ENCODE peak calls at places on chromosomes 12 and 14, in nine cellular contexts. W, P, T, Z, I, C, V, F and Y are unnamed samples. For H3K27me3, the result is how much of the 10 kb centered on the place peaks cover.

GRCh38 chr12:110957652-110958051 is 37.3 kb upstream of the MYL2 start:
- DNase-seq in V (no peak), P (no peak), F (peak), I (no peak), T (no peak), Z (no peak), W (no peak), C (no peak), Y (peak)

GRCh38 chr12:44127966-44128365 is 292.1 kb downstream of the TMEM117 start:
- DNase-seq in T (no peak), I (no peak), Z (no peak), C (no peak), F (no peak), W (no peak), V (no peak), P (no peak), Y (no peak)

GRCh38 chr14:96735509-96735908 is 61.7 kb upstream of the VRK1 start:
- DNase-seq in V (no peak), Z (no peak), I (no peak), W (no peak), T (no peak), C (no peak), F (no peak), P (no peak), Y (no peak)

GRCh38 chr12:62190921-62191746 is 69.1 kb upstream of the USP15 start:
- DNase-seq in T (no peak), V (no peak), I (peak), Z (no peak), P (no peak), C (no peak), W (no peak), F (no peak), Y (peak)

GRCh38 chr14:64812412-64812811 is 67.3 kb downstream of the SPTB start:
- DNase-seq in I (peak), W (no peak), Z (no peak), P (peak), V (no peak), C (no peak), F (peak), T (peak), Y (no peak)

GRCh38 chr12:68865399-68866154 is 57.6 kb downstream of the MDM2 start:
- DNase-seq in I (no peak), V (no peak), F (peak), Z (no peak), P (no peak), C (no peak), T (no peak), W (no peak), Y (no peak)

GRCh38 chr12:77374687-77375086 is 309.3 kb upstream of the E2F7 start:
- DNase-seq in P (no peak), W (no peak), C (no peak), I (no peak), T (no peak), Z (no peak), F (no peak), V (no peak), Y (no peak)

GRCh38 chr14:61585598-61586538 is 109.4 kb upstream of the HIF1A start:
- DNase-seq in T (no peak), P (peak), F (no peak), C (no peak), Z (peak), I (peak), W (peak), V (peak), Y (peak)

GRCh38 chr12:6532927-6533652 is 1.2 kb upstream of the GAPDH start:
- DNase-seq in F (peak), P (peak), T (no peak), V (peak), C (no peak), I (peak), W (no peak), Z (peak), Y (peak)

GRCh38 chr12:26571539-26571938 is 261.5 kb downstream of the ITPR2 start:
- DNase-seq in F (no peak), W (no peak), I (peak), Z (no peak), T (no peak), V (no peak), P (no peak), C (no peak), Y (no peak)

DNA sequence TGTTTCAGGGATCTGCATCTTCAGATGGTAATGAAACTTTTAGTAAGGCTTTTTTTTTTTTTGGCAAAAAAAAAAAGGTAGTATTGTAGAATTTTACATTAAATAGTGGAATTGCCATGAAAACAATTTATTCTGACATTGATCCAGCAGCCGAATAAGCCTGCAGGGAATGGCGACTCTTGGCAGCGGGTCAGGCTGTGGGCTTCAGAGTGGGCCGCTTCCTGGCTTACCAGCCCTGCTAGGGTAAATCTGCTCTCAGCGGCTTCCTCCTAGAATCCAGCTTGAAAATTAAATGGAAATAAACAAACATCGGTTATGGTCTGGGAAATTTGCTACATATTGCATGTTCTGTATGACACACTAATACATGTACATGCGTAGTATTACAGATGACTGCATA is 34.8 kb downstream of the SFSWAP start:
- DNase-seq in C (no peak), I (no peak), W (no peak), Z (no peak), T (no peak), V (no peak), P (no peak), F (no peak), Y (no peak)
- H3K27me3 ChIP-seq in C (under half), I (under half), W (under half), Z (under half), T (under half), V (under half), P (under half), F (under half), Y (under half)

GRCh38 chr12:48008349-48008748 is 4.1 kb upstream of the COL2A1 start:
- DNase-seq in W (no peak), Z (no peak), F (no peak), P (no peak), T (no peak), V (no peak), I (no peak), C (no peak), Y (no peak)
- H3K27me3 ChIP-seq in W (under half), Z (under half), F (half or more), P (under half), T (under half), V (half or more), I (under half), C (under half), Y (under half)

DNA sequence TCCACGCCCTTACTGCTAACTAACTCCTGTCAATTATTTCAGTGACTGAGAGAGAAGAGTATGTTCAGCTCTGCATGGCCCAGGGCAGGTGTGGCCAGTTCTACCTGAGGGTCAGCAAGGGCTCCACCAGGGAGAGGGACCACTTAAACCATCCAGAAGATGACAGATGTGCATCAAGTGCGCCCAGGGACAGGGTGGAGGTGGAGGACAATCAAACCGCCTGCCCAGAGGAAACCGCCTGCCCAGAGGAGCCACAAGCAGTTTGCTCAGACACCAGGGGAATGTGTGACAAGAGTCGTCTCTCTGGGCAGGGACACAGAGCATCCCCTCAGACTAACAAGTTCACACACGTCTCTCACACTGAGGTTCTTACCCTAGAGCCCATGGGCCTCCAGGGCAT is 14.5 kb downstream of the DPF3 start:
- DNase-seq in P (no peak), F (no peak), Z (no peak), C (no peak), T (no peak), V (no peak), W (no peak), I (no peak), Y (no peak)
- H3K27me3 ChIP-seq in P (under half), F (under half), Z (under half), C (under half), T (under half), V (under half), W (under half), I (under half), Y (under half)

GRCh38 chr12:64821116-64821630 is 3.3 kb upstream of the TBC1D30 start:
- DNase-seq in C (no peak), V (no peak), F (no peak), Z (no peak), I (no peak), T (no peak), W (no peak), P (no peak), Y (no peak)
- H3K27me3 ChIP-seq in C (under half), V (under half), F (under half), Z (under half), I (under half), T (under half), W (under half), P (under half), Y (under half)

DNA sequence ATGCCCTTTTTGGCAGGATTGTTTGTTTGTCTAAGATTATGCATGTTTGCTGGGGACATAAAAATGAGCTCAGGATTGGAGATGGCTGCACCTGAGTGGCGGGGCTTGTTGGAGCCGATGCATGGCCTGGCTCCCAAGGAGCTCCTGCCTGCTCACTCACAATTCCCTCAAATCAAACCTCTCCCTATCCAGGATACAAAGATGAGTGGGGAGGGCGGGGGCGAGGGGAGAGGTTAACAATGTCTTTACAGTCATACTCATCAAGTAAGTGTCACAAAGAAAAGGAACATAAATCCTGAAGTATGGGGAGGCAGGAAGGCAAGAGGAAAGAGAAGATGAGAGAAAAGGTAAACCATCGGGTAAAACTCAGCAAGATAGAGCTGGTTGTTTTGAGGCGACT is 104.0 kb upstream of the COCH start:
- DNase-seq in C (no peak), I (no peak), W (no peak), T (no peak), V (no peak), F (no peak), Z (no peak), P (no peak), Y (no peak)
- H3K27me3 ChIP-seq in C (under half), I (under half), W (under half), T (under half), V (under half), F (under half), Z (half or more), P (under half), Y (under half)

GRCh38 chr14:74608959-74609611 is 3.0 kb downstream of the LTBP2 start:
- DNase-seq in P (peak), I (peak), T (peak), F (peak), C (peak), Z (peak), W (peak), V (peak), Y (peak)
- H3K27me3 ChIP-seq in P (under half), I (under half), T (under half), F (under half), C (under half), Z (under half), W (under half), V (under half), Y (under half)

GRCh38 chr14:105477659-105478623 is 3.3 kb downstream of the CRIP2 start:
- DNase-seq in F (peak), T (no peak), C (no peak), P (no peak), Z (no peak), I (no peak), V (no peak), W (no peak), Y (no peak)

GRCh38 chr14:105474478-105475268 is at the start of gene CRIP2:
- DNase-seq in P (no peak), F (peak), T (no peak), C (no peak), W (no peak), V (no peak), I (peak), Z (peak), Y (no peak)

GRCh38 chr14:105476937-105477658 is 2.5 kb downstream of the CRIP2 start:
- DNase-seq in W (no peak), F (no peak), V (no peak), Z (no peak), T (no peak), C (no peak), P (no peak), I (no peak), Y (no peak)

GRCh38 chr14:105475269-105475915 is 771 bp downstream of the CRIP2 start:
- DNase-seq in T (no peak), F (no peak), V (no peak), P (no peak), I (no peak), Z (peak), C (no peak), W (no peak), Y (no peak)

DNA sequence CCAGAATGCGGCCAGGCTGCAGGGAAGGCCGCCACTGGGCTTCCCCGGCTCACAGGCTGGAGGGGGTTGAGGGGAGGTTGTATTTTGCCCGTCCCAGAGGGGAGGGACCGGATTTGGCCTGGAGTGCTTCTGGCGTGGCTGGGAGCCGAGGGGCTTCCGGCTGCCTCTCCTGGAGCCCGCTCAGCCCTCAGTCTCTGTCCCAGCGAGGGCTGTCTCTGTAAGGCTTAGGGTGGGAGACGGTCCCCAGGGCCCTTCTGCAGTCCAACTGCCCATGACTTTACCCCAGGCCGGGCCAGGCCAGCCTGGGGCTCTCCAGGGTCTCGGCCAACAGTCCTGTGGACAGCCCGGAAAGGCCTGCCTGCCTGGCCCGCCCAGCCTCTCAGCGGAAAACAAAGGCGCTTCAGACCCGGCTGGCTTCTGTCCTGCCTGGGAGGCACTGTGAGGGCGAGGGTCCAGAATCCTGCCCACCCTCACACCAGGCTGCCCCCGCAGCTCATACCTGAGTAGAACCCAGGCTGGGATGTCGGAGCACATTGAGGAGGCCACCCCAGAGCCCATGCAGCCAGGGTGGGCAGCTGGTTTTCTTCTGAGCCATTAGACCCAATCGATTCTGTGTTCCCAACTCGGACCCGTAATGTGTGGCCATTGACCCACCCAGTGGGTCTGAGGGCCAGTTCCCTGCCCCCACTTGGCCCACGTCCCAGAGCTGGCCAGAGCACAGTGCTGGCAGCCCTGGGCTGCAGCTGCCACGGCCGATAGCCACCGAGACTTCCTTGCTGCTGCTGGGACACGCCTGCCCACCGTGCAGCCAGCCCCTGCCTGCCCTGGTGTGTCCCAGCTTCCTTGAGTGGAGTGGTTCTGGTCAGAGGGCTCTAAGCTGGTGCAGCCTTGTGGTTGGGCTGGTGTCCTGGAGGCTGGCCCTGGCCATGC is 1.6 kb downstream of the CRIP2 start:
- DNase-seq in C (no peak), Z (peak), T (no peak), F (no peak), W (no peak), I (no peak), P (no peak), V (no peak), Y (no peak)
- H3K27me3 ChIP-seq in C (under half), Z (under half), T (under half), F (under half), W (under half), I (under half), P (under half), V (half or more), Y (under half)

GRCh38 chr14:69569859-69570258 is 4.8 kb downstream of the CCDC177 start:
- DNase-seq in T (no peak), P (no peak), F (no peak), I (no peak), W (no peak), Z (no peak), C (no peak), V (no peak), Y (no peak)
- H3K27me3 ChIP-seq in T (under half), P (under half), F (under half), I (half or more), W (under half), Z (half or more), C (under half), V (half or more), Y (under half)

GRCh38 chr14:100592461-100592871 is 5.2 kb upstream of the BEGAIN start:
- DNase-seq in V (peak), T (no peak), F (no peak), Z (no peak), C (no peak), P (no peak), I (no peak), W (no peak), Y (no peak)

GRCh38 chr14:100589760-100590469 is 2.7 kb upstream of the BEGAIN start:
- DNase-seq in F (no peak), C (no peak), I (no peak), W (no peak), Z (no peak), P (no peak), T (no peak), V (peak), Y (no peak)

GRCh38 chr14:100589071-100589759 is 2.0 kb upstream of the BEGAIN start:
- DNase-seq in F (no peak), Z (no peak), V (peak), I (no peak), W (no peak), T (no peak), C (no peak), P (no peak), Y (no peak)

GRCh38 chr14:100591453-100592371 is 4.5 kb upstream of the BEGAIN start:
- DNase-seq in F (no peak), T (no peak), V (peak), P (no peak), W (no peak), Z (no peak), I (no peak), C (no peak), Y (no peak)

DNA sequence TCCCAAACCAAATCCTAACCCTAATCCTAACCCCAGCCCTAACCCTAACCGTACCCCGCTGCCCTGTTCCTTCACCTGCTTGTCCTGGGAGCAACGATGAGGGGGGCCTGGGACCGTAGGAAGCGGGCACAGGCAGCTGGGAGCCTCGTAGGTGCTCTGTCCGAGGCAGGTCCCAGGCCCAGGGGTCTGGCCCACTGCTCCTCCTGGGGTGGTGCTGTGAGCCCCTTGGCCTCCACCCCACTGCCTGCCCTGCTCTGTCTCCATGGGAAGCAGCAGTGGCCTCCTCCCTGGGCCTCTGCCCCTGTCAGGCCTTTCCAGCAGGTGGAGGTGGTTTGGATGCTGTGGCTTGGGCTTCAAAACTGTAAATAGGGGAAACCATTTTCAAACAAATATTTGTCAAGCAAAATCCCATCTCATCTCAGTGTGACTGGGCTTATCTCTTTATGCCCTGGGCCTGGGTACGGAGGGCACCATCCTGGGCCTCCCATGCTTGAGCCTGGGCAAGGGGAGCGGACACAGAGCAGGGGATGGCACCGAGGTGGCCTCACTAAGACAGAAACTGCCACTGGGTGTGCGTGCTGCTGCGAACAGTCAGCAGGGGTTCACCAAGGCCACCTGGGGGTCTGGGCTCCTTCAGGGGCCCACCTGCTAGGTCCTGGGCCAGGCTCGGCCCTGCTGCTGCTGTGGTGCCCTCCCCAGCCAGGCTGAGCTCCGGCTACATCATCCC is 3.7 kb upstream of the BEGAIN start:
- DNase-seq in P (no peak), C (no peak), W (no peak), T (no peak), Z (no peak), V (peak), F (no peak), I (no peak), Y (no peak)
- H3K27me3 ChIP-seq in P (under half), C (under half), W (under half), T (under half), Z (under half), V (half or more), F (half or more), I (under half), Y (under half)

DNA sequence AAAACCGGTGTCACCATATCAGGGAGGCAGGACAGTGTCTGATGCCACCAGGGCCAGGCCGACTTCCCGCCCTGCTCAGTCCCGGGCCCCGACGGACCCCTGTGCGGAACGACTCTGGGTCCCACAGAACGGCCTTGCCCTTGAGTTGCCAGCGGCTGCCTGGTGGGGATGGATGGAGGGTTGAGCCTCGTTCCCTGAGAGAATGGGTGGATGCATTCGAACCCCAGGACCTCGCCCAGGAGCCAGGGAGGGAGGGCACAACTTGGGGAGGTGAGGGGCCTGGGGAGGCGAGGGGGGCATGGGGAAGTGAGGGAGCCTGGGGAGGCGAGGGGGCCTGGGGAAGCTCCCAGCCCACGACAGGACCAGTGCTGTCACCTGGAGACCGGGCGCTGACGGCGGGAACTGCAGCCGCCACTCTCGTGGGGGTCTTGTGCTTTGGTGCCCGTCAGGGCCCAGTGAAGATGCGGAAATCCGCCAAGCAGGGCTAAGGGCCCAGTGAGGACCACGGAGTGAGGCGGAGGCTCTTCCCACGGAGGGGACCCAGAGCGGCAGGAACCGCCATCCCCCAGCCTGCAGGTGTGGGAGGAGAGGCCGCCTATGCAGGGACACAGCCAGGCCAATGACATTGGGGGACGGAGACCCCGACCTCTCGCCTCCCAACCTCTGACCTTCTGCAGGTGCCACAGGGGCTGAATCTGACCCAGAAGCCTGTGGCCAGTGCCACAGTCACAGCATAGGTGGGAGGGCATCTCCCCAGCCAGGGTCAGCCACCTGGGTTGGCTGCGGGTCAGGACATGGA is 74.4 kb upstream of the GALNT9 start:
- DNase-seq in P (no peak), T (no peak), Z (no peak), I (no peak), V (peak), F (no peak), C (no peak), W (no peak), Y (no peak)
- H3K27me3 ChIP-seq in P (under half), T (under half), Z (half or more), I (under half), V (half or more), F (half or more), C (under half), W (under half), Y (under half)